ENCODE peak calls at places on chromosomes 12 and 14, in five cellular contexts. E is right lobe of liver, J is neural progenitor cell, S is HEK293T, A is retinal pigment epithelial cell. W is an unnamed sample.
A peak's percentile ranks its signal among the peaks of the same experiment; 100 is the strongest.

GRCh38 chr12:57771271-57771872 is 533 bp downstream of the METTL1 start:
- DNase-seq in S (peak; percentile 85), A (peak; percentile 66), E (peak; percentile 89), J (peak; percentile 96), W (peak; percentile 92)

GRCh38 chr12:2046959-2047358 is 5.8 kb upstream of the CACNA1C start:
- DNase-seq in A (no peak), E (no peak), S (no peak), J (no peak), W (no peak)

GRCh38 chr14:74658535-74659130 is 46.6 kb upstream of the LTBP2 start:
- DNase-seq in J (no peak), E (no peak), S (no peak), A (no peak), W (peak; percentile 51)

GRCh38 chr14:22955702-22956575 is 951 bp downstream of the HAUS4 start:
- DNase-seq in E (no peak), J (no peak), S (no peak), A (no peak), W (no peak)

GRCh38 chr12:43869184-43869583 is 33.3 kb downstream of the TMEM117 start:
- DNase-seq in S (no peak), A (no peak), J (no peak), E (no peak), W (no peak)

GRCh38 chr12:19872745-19873144 is 433.5 kb downstream of the AEBP2 start:
- DNase-seq in S (no peak), J (no peak), E (no peak), A (no peak), W (no peak)

GRCh38 chr12:19435831-19436497 is 3.3 kb upstream of the AEBP2 start:
- DNase-seq in A (no peak), E (peak; percentile 6), J (no peak), S (no peak), W (no peak)

GRCh38 chr14:51094901-51095853 is at the start of gene TRIM9:
- DNase-seq in J (peak; percentile 99), S (peak; percentile 98), A (peak; percentile 92), E (peak; percentile 91), W (peak; percentile 89)

GRCh38 chr12:6294533-6295186 is 15.8 kb upstream of the PLEKHG6 start:
- DNase-seq in J (no peak), A (no peak), S (no peak), E (no peak), W (no peak)

GRCh38 chr14:33068626-33069025 is 129.9 kb downstream of the NPAS3 start:
- DNase-seq in S (no peak), J (peak; percentile 14), A (no peak), E (no peak), W (no peak)

GRCh38 chr12:100752841-100753240 is 41.7 kb upstream of the ANO4 start:
- DNase-seq in S (no peak), J (no peak), A (no peak), E (no peak), W (no peak)

GRCh38 chr12:8780389-8780788 is 42.0 kb upstream of the A2ML1 start:
- DNase-seq in A (peak; percentile 11), J (peak; percentile 42), E (no peak), S (peak; percentile 14), W (peak; percentile 14)

GRCh38 chr12:67807808-67808207 is 159.3 kb downstream of the DYRK2 start:
- DNase-seq in J (no peak), E (no peak), S (no peak), A (no peak), W (no peak)

GRCh38 chr12:32702470-32702869 is 23.4 kb downstream of the DNM1L start:
- DNase-seq in J (no peak), A (no peak), E (no peak), S (no peak), W (no peak)

W was measured in NCI-H226.